ENCODE peak calls at places on chromosome X, in six cellular contexts. H, K, B, Q, T and O are unnamed samples.

GRCh38 chrX:14030248-14030592 is 528 bp upstream of the GEMIN8 start:
- DNase-seq in Q (no peak), H (no peak), T (peak; percentile 10), B (no peak), K (no peak), O (no peak)

GRCh38 chrX:17591741-17592110 is 145.6 kb upstream of the SCML1 start:
- DNase-seq in B (no peak), Q (no peak), K (no peak), H (peak; percentile 20), T (no peak), O (no peak)

GRCh38 chrX:143437439-143437838 is 79.8 kb downstream of the SPANXN3 start:
- DNase-seq in B (no peak), H (no peak), K (no peak), T (no peak), Q (no peak), O (no peak)

GRCh38 chrX:21838937-21839333 is 482 bp upstream of the MBTPS2 start:
- DNase-seq in Q (no peak), T (no peak), B (no peak), H (peak; percentile 2), K (no peak), O (no peak)

GRCh38 chrX:13685126-13685763 is 3.7 kb upstream of the RAB9A start:
- DNase-seq in K (no peak), B (no peak), T (no peak), Q (no peak), H (no peak), O (no peak)

GRCh38 chrX:129875669-129876068 is 30.3 kb upstream of the UTP14A start:
- DNase-seq in K (no peak), B (no peak), H (peak; percentile 8), T (peak; percentile 16), Q (no peak), O (no peak)

GRCh38 chrX:40272141-40272540 is 174.4 kb upstream of the BCOR start:
- DNase-seq in H (no peak), T (no peak), B (no peak), Q (no peak), K (no peak), O (no peak)

GRCh38 chrX:154125356-154126040 is 18.5 kb upstream of the OPN1LW start:
- DNase-seq in B (peak; percentile 64), T (no peak), Q (no peak), K (no peak), H (no peak), O (peak; percentile 16)

GRCh38 chrX:10030570-10030969 is 63.4 kb downstream of the CLDN34 start:
- DNase-seq in K (no peak), T (no peak), B (no peak), H (peak; percentile 34), Q (no peak), O (no peak)

GRCh38 chrX:3520987-3521875 is 174.8 kb upstream of the MXRA5 start:
- DNase-seq in K (no peak), B (no peak), H (no peak), Q (no peak), T (no peak), O (no peak)

GRCh38 chrX:30572678-30573077 is 4.9 kb downstream of the TASL start:
- DNase-seq in K (no peak), B (no peak), T (no peak), H (no peak), Q (no peak), O (no peak)

GRCh38 chrX:47226531-47227333 is 6.1 kb upstream of the USP11 start:
- DNase-seq in Q (no peak), B (no peak), H (no peak), T (no peak), K (no peak), O (no peak)

GRCh38 chrX:9127991-9128390 is 94.1 kb upstream of the FAM9B start:
- DNase-seq in K (no peak), H (no peak), Q (no peak), T (no peak), B (no peak), O (no peak)

GRCh38 chrX:41317487-41318208 is 16.3 kb upstream of the DDX3X start:
- DNase-seq in H (no peak), T (no peak), B (no peak), Q (no peak), K (no peak), O (no peak)

GRCh38 chrX:37666516-37666915 is 19.1 kb upstream of the XK start:
- DNase-seq in K (no peak), H (no peak), T (no peak), Q (no peak), B (no peak), O (no peak)

GRCh38 chrX:152632445-152633097 is 5.1 kb upstream of the GABRQ start:
- DNase-seq in H (peak; percentile 72), T (peak; percentile 6), B (peak; percentile 43), K (no peak), Q (peak; percentile 75), O (peak; percentile 20)

GRCh38 chrX:444305-444704 is 57.6 kb upstream of the PPP2R3B start:
- DNase-seq in T (no peak), Q (no peak), K (no peak), H (no peak), B (no peak), O (no peak)

GRCh38 chrX:37921758-37922157 is 74.4 kb upstream of the DYNLT3 start:
- DNase-seq in Q (no peak), B (no peak), T (no peak), K (no peak), H (no peak), O (no peak)

GRCh38 chrX:45502396-45502795 is 301.7 kb upstream of the DIPK2B start:
- DNase-seq in T (no peak), H (no peak), B (no peak), K (no peak), Q (no peak), O (no peak)

GRCh38 chrX:38489341-38489740 is 72.0 kb upstream of the TSPAN7 start:
- DNase-seq in B (no peak), H (no peak), Q (no peak), K (no peak), T (no peak), O (no peak)

GRCh38 chrX:13688772-13689518 is at the start of gene RAB9A:
- DNase-seq in T (peak; percentile 10), H (peak; percentile 93), K (peak; percentile 86), B (peak; percentile 88), Q (peak; percentile 90), O (peak; percentile 89)

GRCh38 chrX:110055616-110056015 is 52.7 kb downstream of the TMEM164 start:
- DNase-seq in T (no peak), B (no peak), Q (no peak), K (no peak), H (no peak), O (no peak)

GRCh38 chrX:108270739-108271396 is 167.4 kb downstream of the COL4A6 start:
- DNase-seq in Q (no peak), K (no peak), T (no peak), H (no peak), B (no peak), O (no peak)

GRCh38 chrX:139930923-139931645 is 1.8 kb downstream of the ATP11C start:
- DNase-seq in T (no peak), H (peak; percentile 19), Q (peak; percentile 40), K (peak; percentile 37), B (no peak), O (peak; percentile 8)

GRCh38 chrX:13188731-13189309 is 131.0 kb downstream of the ATXN3L start:
- DNase-seq in K (no peak), H (no peak), B (no peak), T (no peak), Q (no peak), O (no peak)

GRCh38 chrX:153824348-153824747 is 6.0 kb downstream of the PDZD4 start:
- DNase-seq in K (no peak), B (no peak), H (no peak), Q (no peak), T (no peak), O (no peak)

DNA sequence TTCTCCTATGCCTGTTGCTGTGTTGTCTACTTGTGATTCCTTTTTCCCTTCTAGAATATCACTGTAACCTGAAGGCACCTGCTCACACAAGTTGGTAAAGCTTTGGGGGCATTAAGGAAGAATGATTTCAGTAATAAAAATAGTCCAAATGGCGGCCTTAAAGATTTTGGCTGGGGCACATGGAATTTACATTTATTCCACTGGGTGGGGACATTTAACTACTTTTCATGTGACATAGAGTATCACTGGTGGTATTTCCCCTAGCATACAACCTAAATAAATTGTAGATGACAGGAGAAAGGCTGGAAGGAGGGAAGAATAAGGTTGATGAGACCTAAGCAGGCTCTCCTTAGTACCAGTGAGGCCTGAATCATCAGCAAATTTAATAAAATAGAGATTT is 121.8 kb upstream of the EDA2R start:
- DNase-seq in B (no peak), H (no peak), Q (no peak), T (no peak), K (no peak), O (no peak)
- TF ChIP-seq CTCF in B (no peak), H (no peak), Q (no peak), T (no peak), K (no peak), O (no peak)

GRCh38 chrX:138026211-138026610 is 460.3 kb downstream of the ZIC3 start:
- DNase-seq in T (no peak), B (no peak), Q (no peak), H (no peak), K (no peak), O (no peak)
- TF ChIP-seq CTCF in T (no peak), B (peak; percentile 33), Q (peak; percentile 47), H (no peak), K (no peak), O (peak; percentile 44)

GRCh38 chrX:95076449-95076848 is 1402.4 kb downstream of the FAM133A start:
- DNase-seq in Q (no peak), T (no peak), B (no peak), K (no peak), H (no peak), O (no peak)

GRCh38 chrX:95071621-95072020 is 1397.6 kb downstream of the FAM133A start:
- DNase-seq in Q (no peak), H (no peak), T (no peak), B (no peak), K (no peak), O (no peak)

GRCh38 chrX:95065151-95065550 is 1391.1 kb downstream of the FAM133A start:
- DNase-seq in H (no peak), B (no peak), K (no peak), Q (no peak), T (no peak), O (no peak)

DNA sequence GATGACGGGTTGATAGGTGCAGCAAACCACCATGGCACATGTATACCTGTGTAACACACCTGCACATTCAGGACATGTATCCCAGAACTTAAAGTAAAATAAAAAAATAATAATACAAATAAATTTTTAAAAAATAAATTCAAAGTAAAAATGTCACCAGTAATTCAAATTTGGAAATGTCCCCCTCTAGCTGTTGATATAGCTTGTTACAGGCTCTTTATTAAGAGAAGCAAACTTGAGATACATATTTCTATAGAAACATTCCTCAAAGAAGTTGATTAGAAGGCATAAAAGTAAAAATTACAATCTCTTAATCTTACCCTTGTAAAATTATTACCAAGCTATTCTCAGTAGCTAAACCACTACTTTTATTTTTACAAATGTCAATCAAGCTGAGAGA is 1397.0 kb downstream of the FAM133A start:
- DNase-seq in Q (no peak), B (no peak), H (no peak), K (no peak), T (no peak), O (no peak)
- TF ChIP-seq CTCF in Q (no peak), B (no peak), H (no peak), K (no peak), T (peak; percentile 23), O (no peak)

GRCh38 chrX:68273887-68274286 is 159.4 kb downstream of the OPHN1 start:
- DNase-seq in K (no peak), B (no peak), H (no peak), T (no peak), Q (no peak), O (no peak)
- TF ChIP-seq CTCF in K (no peak), B (no peak), H (no peak), T (no peak), Q (no peak), O (no peak)

GRCh38 chrX:102958794-102959193 is 21.7 kb downstream of the RAB40AL start:
- DNase-seq in Q (no peak), T (no peak), B (no peak), K (no peak), H (no peak), O (no peak)
- TF ChIP-seq CTCF in Q (no peak), T (no peak), B (no peak), K (no peak), H (no peak), O (no peak)